ENCODE peak calls at places on chromosomes 12 and 14, in eight cellular contexts. W is H9, E is endothelial cell, S is pancreas, Q is fibroblast of pulmonary artery, O is lower leg skin, C is uterus, B is Calu3. I is an unnamed sample.

GRCh38 chr14:62947291-62947690 is 98.0 kb downstream of the KCNH5 start:
- DNase-seq in W (no peak), E (no peak), S (no peak), Q (no peak), O (no peak), C (no peak), B (no peak), I (no peak)

GRCh38 chr12:64744422-64745258 is 14.6 kb downstream of the GNS start:
- DNase-seq in W (no peak), E (no peak), S (no peak), Q (peak), O (no peak), C (no peak), B (no peak), I (no peak)

GRCh38 chr12:88496429-88497190 is 83.7 kb downstream of the KITLG start:
- DNase-seq in W (no peak), E (no peak), S (no peak), Q (no peak), O (no peak), C (no peak), B (no peak), I (no peak)

GRCh38 chr12:116508145-116509121 is 50.7 kb upstream of the MAP1LC3B2 start:
- DNase-seq in W (peak), E (peak), S (peak), Q (peak), O (no peak), C (peak), B (no peak), I (no peak)

GRCh38 chr12:70553391-70553859 is 83.8 kb downstream of the PTPRB start:
- DNase-seq in W (no peak), E (no peak), S (no peak), Q (peak), O (no peak), C (no peak), B (no peak), I (no peak)

GRCh38 chr12:67617619-67618018 is 30.9 kb upstream of the DYRK2 start:
- DNase-seq in W (no peak), E (no peak), S (no peak), Q (no peak), O (no peak), C (no peak), B (no peak), I (no peak)

GRCh38 chr14:92515510-92516343 is 2.1 kb downstream of the RIN3 start:
- DNase-seq in W (no peak), E (no peak), S (no peak), Q (no peak), O (no peak), C (no peak), B (no peak), I (no peak)

GRCh38 chr14:77339407-77339806 is 18.6 kb downstream of the GSTZ1 start:
- DNase-seq in W (no peak), E (no peak), S (no peak), Q (peak), O (no peak), C (no peak), B (no peak), I (no peak)

GRCh38 chr14:73258845-73259611 is 21.7 kb downstream of the PAPLN start:
- DNase-seq in W (no peak), E (no peak), S (no peak), Q (no peak), O (no peak), C (no peak), B (no peak), I (peak)

GRCh38 chr14:76015668-76016067 is 30.1 kb downstream of the IFT43 start:
- DNase-seq in W (no peak), E (no peak), S (no peak), Q (no peak), O (no peak), C (no peak), B (no peak), I (no peak)

GRCh38 chr12:60830381-60830780 is 1234.6 kb downstream of the SLC16A7 start:
- DNase-seq in W (no peak), E (no peak), S (no peak), Q (no peak), O (no peak), C (no peak), B (no peak), I (no peak)

GRCh38 chr14:93231129-93231979 is 24.3 kb downstream of the UBR7 start:
- DNase-seq in W (no peak), E (no peak), S (no peak), Q (peak), O (no peak), C (no peak), B (peak), I (no peak)

GRCh38 chr12:1529862-1530591 is 64.4 kb downstream of the FBXL14 start:
- DNase-seq in W (peak), E (peak), S (peak), Q (no peak), O (no peak), C (no peak), B (peak), I (no peak)

GRCh38 chr12:83150465-83151189 is 463.9 kb downstream of the TMTC2 start:
- DNase-seq in W (no peak), E (no peak), S (no peak), Q (no peak), O (no peak), C (no peak), B (no peak), I (no peak)

GRCh38 chr12:9341260-9341585 is 133.0 kb upstream of the PZP start:
- DNase-seq in W (no peak), E (no peak), S (no peak), Q (no peak), O (no peak), C (no peak), B (no peak), I (no peak)

GRCh38 chr12:12244341-12244740 is 22.5 kb downstream of the LRP6 start:
- DNase-seq in W (no peak), E (no peak), S (no peak), Q (no peak), O (no peak), C (no peak), B (no peak), I (no peak)

GRCh38 chr12:5977556-5977955 is 32.5 kb upstream of the ANO2 start:
- DNase-seq in W (no peak), E (no peak), S (no peak), Q (no peak), O (no peak), C (no peak), B (no peak), I (no peak)

GRCh38 chr12:1993871-1994371 is 10.3 kb downstream of the DCP1B start:
- DNase-seq in W (no peak), E (no peak), S (no peak), Q (peak), O (no peak), C (no peak), B (no peak), I (no peak)

DNA sequence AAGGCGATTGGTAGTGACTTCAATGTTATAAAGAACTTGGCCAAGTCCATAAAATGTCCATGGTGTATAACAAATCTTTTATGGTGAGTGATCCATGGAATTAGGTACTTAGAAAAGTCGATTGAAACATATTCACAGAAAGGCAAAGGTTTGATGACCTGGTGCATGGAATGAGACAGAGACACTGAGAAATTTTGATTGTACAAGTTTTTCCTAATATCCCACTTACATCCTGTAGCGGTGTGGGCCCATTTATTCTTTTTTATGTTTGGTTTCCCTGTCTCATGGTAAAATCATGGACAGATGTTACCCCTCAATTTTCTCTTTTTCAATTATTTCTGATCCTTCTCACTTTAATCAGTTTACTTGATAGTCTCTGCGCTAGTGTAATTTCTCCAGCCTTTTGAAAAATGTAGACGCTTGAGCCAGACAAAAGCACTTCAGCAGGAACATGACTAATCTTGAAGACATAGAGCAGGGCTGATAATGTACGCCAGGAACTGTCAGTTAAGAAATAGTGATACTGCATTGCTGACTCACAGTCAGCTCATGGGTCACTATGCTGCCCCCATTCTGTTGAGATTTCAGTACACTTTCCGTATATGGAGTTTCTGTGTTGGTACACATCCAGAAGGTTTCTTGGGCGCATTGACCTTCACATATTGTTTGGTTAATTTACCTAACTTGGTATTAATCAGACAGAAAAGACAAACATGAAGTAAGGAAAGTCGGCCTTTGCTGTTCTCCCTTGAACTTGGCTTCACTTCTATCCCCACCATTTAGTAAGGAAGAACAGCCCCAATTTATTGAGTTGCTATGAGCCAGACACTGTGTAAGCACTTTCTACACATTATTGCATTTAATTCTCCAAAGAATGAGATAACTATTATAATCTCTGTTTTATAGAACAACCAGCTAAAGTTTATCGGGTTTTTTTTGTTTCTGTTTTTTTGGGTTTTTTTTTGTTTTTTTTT is 841.7 kb downstream of the DIO2 start:
- DNase-seq in W (no peak), E (no peak), S (no peak), Q (peak), O (no peak), C (peak), B (no peak), I (no peak)
- TF ChIP-seq CTCF in W (no peak), E (no peak), S (no peak), Q (peak), O (no peak), C (no peak), B (no peak), I (peak)

DNA sequence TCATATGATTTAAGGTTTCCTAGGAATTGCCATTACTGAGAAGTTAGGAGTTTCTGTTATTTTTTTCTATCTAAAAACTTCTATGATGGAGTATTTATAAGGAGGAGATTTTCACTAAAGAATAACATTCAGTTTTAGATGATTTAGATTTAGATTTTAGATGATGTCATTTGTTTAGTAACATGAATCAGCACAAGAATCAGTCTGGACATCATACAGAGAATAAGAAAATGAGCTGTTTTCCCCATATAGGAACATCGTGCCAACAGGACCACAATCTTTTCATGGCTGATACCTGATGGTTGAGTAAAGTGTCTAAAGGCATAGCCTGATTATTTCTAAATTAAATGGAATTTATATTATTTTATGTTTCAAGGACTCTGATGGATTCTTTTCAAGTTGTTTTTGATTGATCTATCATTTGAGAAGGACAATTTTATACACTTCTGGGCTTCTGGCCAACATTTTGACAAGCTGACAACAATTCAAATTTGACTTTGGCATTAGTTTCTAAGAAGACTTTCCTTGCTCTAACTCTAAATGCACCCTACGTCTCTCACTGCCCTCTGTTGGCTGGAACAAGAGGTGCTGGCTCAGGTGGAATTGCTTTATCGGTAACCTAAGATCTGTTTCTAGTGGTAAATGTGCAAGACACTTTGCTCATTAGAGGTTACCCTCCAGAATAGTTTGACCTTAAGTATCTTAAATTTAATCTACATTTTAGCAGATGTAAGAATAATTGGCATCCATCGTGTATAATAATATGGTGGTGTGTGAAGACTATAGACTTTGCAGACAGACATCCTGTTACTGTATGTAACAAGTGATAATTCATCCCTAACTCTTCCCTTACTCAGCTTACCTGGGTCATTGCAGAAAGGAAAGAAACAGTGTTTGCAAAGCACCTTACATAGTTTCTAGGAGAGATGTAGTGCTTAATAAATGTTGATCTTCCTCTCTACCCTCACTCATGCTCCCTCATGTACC is 42.8 kb upstream of the CPSF6 start:
- DNase-seq in W (no peak), E (no peak), S (no peak), Q (peak), O (no peak), C (no peak), B (peak), I (no peak)
- TF ChIP-seq CTCF in W (peak), E (no peak), S (no peak), Q (peak), O (no peak), C (no peak), B (peak), I (peak)

GRCh38 chr12:59444932-59445331 is 150.9 kb upstream of the SLC16A7 start:
- DNase-seq in W (no peak), E (no peak), S (no peak), Q (peak), O (no peak), C (no peak), B (peak), I (no peak)
- TF ChIP-seq CTCF in W (peak), E (no peak), S (no peak), Q (peak), O (no peak), C (no peak), B (no peak), I (peak)

GRCh38 chr14:105999361-106000028 is 473.1 kb downstream of the TMEM121 start:
- DNase-seq in W (no peak), E (no peak), S (peak), Q (peak), O (no peak), C (peak), B (peak), I (no peak)
- TF ChIP-seq CTCF in W (peak), E (peak), S (peak), Q (no peak), O (no peak), C (no peak), B (peak), I (peak)

GRCh38 chr14:71374989-71375388 is 467.7 kb downstream of the PCNX1 start:
- DNase-seq in W (no peak), E (no peak), S (no peak), Q (no peak), O (no peak), C (no peak), B (no peak), I (no peak)

GRCh38 chr14:71372411-71372838 is 465.2 kb downstream of the PCNX1 start:
- DNase-seq in W (no peak), E (no peak), S (no peak), Q (peak), O (no peak), C (no peak), B (no peak), I (no peak)

GRCh38 chr14:71380271-71380670 is 473.0 kb downstream of the PCNX1 start:
- DNase-seq in W (no peak), E (no peak), S (no peak), Q (peak), O (no peak), C (no peak), B (no peak), I (no peak)

GRCh38 chr14:71373773-71374172 is 466.5 kb downstream of the PCNX1 start:
- DNase-seq in W (no peak), E (no peak), S (no peak), Q (no peak), O (no peak), C (no peak), B (no peak), I (no peak)

GRCh38 chr14:71377099-71377498 is 469.8 kb downstream of the PCNX1 start:
- DNase-seq in W (no peak), E (no peak), S (no peak), Q (no peak), O (no peak), C (no peak), B (no peak), I (peak)
- TF ChIP-seq CTCF in W (no peak), E (no peak), S (no peak), Q (no peak), O (no peak), C (no peak), B (no peak), I (no peak)

GRCh38 chr12:28240853-28241252 is 50.6 kb downstream of the CCDC91 start:
- DNase-seq in W (no peak), E (no peak), S (no peak), Q (no peak), O (no peak), C (no peak), B (no peak), I (no peak)

GRCh38 chr12:28235017-28235416 is 44.8 kb downstream of the CCDC91 start:
- DNase-seq in W (no peak), E (no peak), S (no peak), Q (no peak), O (no peak), C (no peak), B (no peak), I (no peak)

GRCh38 chr12:28235985-28236384 is 45.7 kb downstream of the CCDC91 start:
- DNase-seq in W (no peak), E (no peak), S (no peak), Q (no peak), O (no peak), C (no peak), B (no peak), I (no peak)

GRCh38 chr12:28239918-28240317 is 49.7 kb downstream of the CCDC91 start:
- DNase-seq in W (no peak), E (no peak), S (no peak), Q (no peak), O (no peak), C (no peak), B (no peak), I (no peak)

DNA sequence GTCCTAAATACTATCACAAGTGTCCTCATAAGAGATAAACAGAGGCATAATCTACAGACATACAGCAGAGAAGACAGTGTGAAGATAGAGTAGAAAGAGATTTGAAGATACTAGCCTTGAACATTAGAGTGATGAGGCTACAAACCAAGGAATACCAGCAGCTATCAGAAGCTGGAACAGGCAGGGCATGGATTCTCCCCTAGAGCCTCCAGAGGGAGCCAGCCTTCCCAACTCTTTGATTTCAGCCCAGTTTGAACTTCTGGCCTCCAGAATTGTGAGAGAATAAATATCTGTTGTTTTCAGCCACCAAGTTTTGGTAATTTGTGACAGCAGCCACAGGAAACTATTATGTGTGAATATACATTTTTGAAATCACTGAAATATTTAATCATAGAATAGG is 47.2 kb downstream of the CCDC91 start:
- DNase-seq in W (peak), E (no peak), S (no peak), Q (peak), O (no peak), C (no peak), B (peak), I (no peak)
- TF ChIP-seq CTCF in W (peak), E (no peak), S (no peak), Q (peak), O (no peak), C (no peak), B (no peak), I (peak)

GRCh38 chr14:103333754-103334643 is at the start of gene EIF5:
- DNase-seq in W (peak), E (peak), S (peak), Q (peak), O (peak), C (peak), B (peak), I (peak)
- TF ChIP-seq CTCF in W (no peak), E (no peak), S (no peak), Q (no peak), O (no peak), C (peak), B (no peak), I (peak)

DNA sequence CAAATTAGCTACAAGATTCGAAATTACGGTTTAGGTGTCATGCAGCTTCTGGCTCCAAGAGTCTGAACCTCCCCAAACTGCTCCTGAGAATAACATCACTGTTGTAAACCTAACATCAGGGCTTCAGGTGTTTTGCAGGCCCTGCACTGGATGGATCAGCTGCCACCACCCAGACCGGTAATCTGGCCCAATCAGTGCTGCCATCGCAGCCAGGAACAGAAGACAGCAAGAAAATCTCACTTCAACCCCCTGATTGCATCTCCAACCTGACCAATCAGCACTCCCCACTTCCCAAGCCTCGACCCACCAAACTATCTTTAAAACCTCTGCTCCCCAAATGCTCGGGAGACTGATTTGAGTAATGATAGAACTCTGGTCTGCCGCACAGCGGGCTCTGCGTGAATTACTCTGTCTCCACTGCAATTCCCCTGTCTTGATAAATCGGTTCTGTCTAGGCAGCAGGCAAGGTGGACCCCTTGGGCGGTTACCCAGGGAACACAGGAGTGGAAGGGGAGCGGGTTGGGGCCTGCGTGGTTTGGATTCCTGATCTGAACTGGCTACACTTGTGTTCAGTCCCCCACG is 268.5 kb upstream of the SFSWAP start:
- DNase-seq in W (no peak), E (no peak), S (no peak), Q (no peak), O (no peak), C (no peak), B (no peak), I (no peak)
- TF ChIP-seq CTCF in W (no peak), E (no peak), S (no peak), Q (no peak), O (no peak), C (no peak), B (no peak), I (no peak)